ENCODE peak calls at places on chromosomes 12 and 14, in seven cellular contexts. One of them, this sample, is unnamed.

GRCh38 chr14:87990687-87991086 is 2.3 kb downstream of the GALC start:
- DNase-seq in sigmoid colon: no peak
- DNase-seq in omental fat pad: no peak
- DNase-seq in CD4-positive, alpha-beta T cell: no peak
- DNase-seq in GM12865: no peak
- DNase-seq in GM13976: no peak
- DNase-seq in MCF 10A: no peak
- DNase-seq in this sample: no peak

GRCh38 chr12:43099691-43100163 is 452.3 kb downstream of the ADAMTS20 start:
- DNase-seq in GM12865: no peak
- DNase-seq in sigmoid colon: no peak
- DNase-seq in omental fat pad: no peak
- DNase-seq in CD4-positive, alpha-beta T cell: no peak
- DNase-seq in GM13976: no peak
- DNase-seq in MCF 10A: no peak
- DNase-seq in this sample: no peak

GRCh38 chr12:22287776-22288621 is 46.5 kb downstream of the ST8SIA1 start:
- DNase-seq in CD4-positive, alpha-beta T cell: no peak
- DNase-seq in GM13976: no peak
- DNase-seq in sigmoid colon: no peak
- DNase-seq in omental fat pad: no peak
- DNase-seq in MCF 10A: no peak
- DNase-seq in GM12865: no peak
- DNase-seq in this sample: no peak

GRCh38 chr12:111846016-111846415 is 4.0 kb downstream of the MAPKAPK5 start:
- DNase-seq in GM13976: no peak
- DNase-seq in MCF 10A: no peak
- DNase-seq in sigmoid colon: no peak
- DNase-seq in GM12865: no peak
- DNase-seq in CD4-positive, alpha-beta T cell: no peak
- DNase-seq in omental fat pad: no peak
- DNase-seq in this sample: no peak

GRCh38 chr12:132474237-132474741 is 15.7 kb upstream of the FBRSL1 start:
- DNase-seq in GM13976: no peak
- DNase-seq in GM12865: peak; percentile 62
- DNase-seq in MCF 10A: no peak
- DNase-seq in omental fat pad: no peak
- DNase-seq in sigmoid colon: no peak
- DNase-seq in CD4-positive, alpha-beta T cell: peak; percentile 36
- DNase-seq in this sample: no peak

GRCh38 chr12:89451876-89452275 is 72.7 kb downstream of the GALNT4 start:
- DNase-seq in GM13976: no peak
- DNase-seq in CD4-positive, alpha-beta T cell: no peak
- DNase-seq in sigmoid colon: peak; percentile 77
- DNase-seq in MCF 10A: peak; percentile 21
- DNase-seq in omental fat pad: no peak
- DNase-seq in GM12865: no peak
- DNase-seq in this sample: peak; percentile 30

GRCh38 chr14:87522575-87522974 is 470.4 kb downstream of the GALC start:
- DNase-seq in omental fat pad: no peak
- DNase-seq in CD4-positive, alpha-beta T cell: no peak
- DNase-seq in sigmoid colon: no peak
- DNase-seq in MCF 10A: peak; percentile 51
- DNase-seq in GM12865: no peak
- DNase-seq in GM13976: no peak
- DNase-seq in this sample: no peak

GRCh38 chr14:104066719-104067118 is 18.8 kb upstream of the ASPG start:
- DNase-seq in MCF 10A: no peak
- DNase-seq in GM12865: no peak
- DNase-seq in GM13976: no peak
- DNase-seq in omental fat pad: no peak
- DNase-seq in CD4-positive, alpha-beta T cell: no peak
- DNase-seq in sigmoid colon: no peak
- DNase-seq in this sample: no peak

GRCh38 chr14:57533214-57533613 is 39.6 kb upstream of the CCDC198 start:
- DNase-seq in GM13976: no peak
- DNase-seq in CD4-positive, alpha-beta T cell: no peak
- DNase-seq in omental fat pad: no peak
- DNase-seq in MCF 10A: peak; percentile 47
- DNase-seq in GM12865: peak; percentile 44
- DNase-seq in sigmoid colon: no peak
- DNase-seq in this sample: no peak

GRCh38 chr12:3456809-3457208 is 34.2 kb upstream of the PRMT8 start:
- DNase-seq in GM12865: peak; percentile 3
- DNase-seq in omental fat pad: no peak
- DNase-seq in GM13976: no peak
- DNase-seq in sigmoid colon: no peak
- DNase-seq in MCF 10A: no peak
- DNase-seq in CD4-positive, alpha-beta T cell: no peak
- DNase-seq in this sample: peak; percentile 25

GRCh38 chr14:103699901-103700752 is 15.1 kb downstream of the XRCC3 start:
- DNase-seq in sigmoid colon: no peak
- DNase-seq in omental fat pad: no peak
- DNase-seq in GM12865: no peak
- DNase-seq in CD4-positive, alpha-beta T cell: no peak
- DNase-seq in GM13976: no peak
- DNase-seq in MCF 10A: no peak
- DNase-seq in this sample: no peak

GRCh38 chr12:65532744-65533143 is 254.3 kb downstream of the MSRB3 start:
- DNase-seq in omental fat pad: no peak
- DNase-seq in MCF 10A: peak; percentile 86
- DNase-seq in sigmoid colon: no peak
- DNase-seq in GM12865: no peak
- DNase-seq in GM13976: no peak
- DNase-seq in CD4-positive, alpha-beta T cell: no peak
- DNase-seq in this sample: no peak

GRCh38 chr12:67456281-67456918 is 187.2 kb downstream of the CAND1 start:
- DNase-seq in MCF 10A: peak; percentile 85
- DNase-seq in CD4-positive, alpha-beta T cell: no peak
- DNase-seq in GM13976: no peak
- DNase-seq in GM12865: peak; percentile 38
- DNase-seq in sigmoid colon: no peak
- DNase-seq in omental fat pad: no peak
- DNase-seq in this sample: no peak

GRCh38 chr12:112858776-112859175 is 48.0 kb upstream of the OAS1 start:
- DNase-seq in GM13976: no peak
- DNase-seq in MCF 10A: no peak
- DNase-seq in CD4-positive, alpha-beta T cell: no peak
- DNase-seq in GM12865: no peak
- DNase-seq in sigmoid colon: no peak
- DNase-seq in omental fat pad: no peak
- DNase-seq in this sample: no peak

GRCh38 chr14:90658541-90658967 is 157.7 kb downstream of the TTC7B start:
- DNase-seq in sigmoid colon: no peak
- DNase-seq in omental fat pad: no peak
- DNase-seq in MCF 10A: no peak
- DNase-seq in GM13976: peak; percentile 35
- DNase-seq in GM12865: peak; percentile 16
- DNase-seq in CD4-positive, alpha-beta T cell: no peak
- DNase-seq in this sample: no peak

GRCh38 chr12:15629761-15630160 is 159.4 kb downstream of the EPS8 start:
- DNase-seq in sigmoid colon: no peak
- DNase-seq in MCF 10A: peak; percentile 40
- DNase-seq in GM13976: no peak
- DNase-seq in GM12865: no peak
- DNase-seq in CD4-positive, alpha-beta T cell: no peak
- DNase-seq in omental fat pad: no peak
- DNase-seq in this sample: no peak

GRCh38 chr14:94278732-94279131 is 14.3 kb downstream of the SERPINA10 start:
- DNase-seq in omental fat pad: no peak
- DNase-seq in sigmoid colon: no peak
- DNase-seq in MCF 10A: no peak
- DNase-seq in CD4-positive, alpha-beta T cell: no peak
- DNase-seq in GM13976: no peak
- DNase-seq in GM12865: no peak
- DNase-seq in this sample: no peak

GRCh38 chr14:95264271-95264973 is 55.3 kb downstream of the CLMN start:
- DNase-seq in omental fat pad: no peak
- DNase-seq in CD4-positive, alpha-beta T cell: no peak
- DNase-seq in GM12865: no peak
- DNase-seq in MCF 10A: no peak
- DNase-seq in GM13976: no peak
- DNase-seq in sigmoid colon: no peak
- DNase-seq in this sample: no peak

GRCh38 chr12:8038659-8039114 is 6.2 kb downstream of the FOXJ2 start:
- DNase-seq in omental fat pad: no peak
- DNase-seq in GM13976: no peak
- DNase-seq in GM12865: no peak
- DNase-seq in CD4-positive, alpha-beta T cell: no peak
- DNase-seq in sigmoid colon: peak; percentile 87
- DNase-seq in MCF 10A: peak; percentile 79
- DNase-seq in this sample: no peak

GRCh38 chr14:102078840-102079699 is 7.8 kb downstream of the HSP90AA1 start:
- DNase-seq in GM12865: no peak
- DNase-seq in omental fat pad: no peak
- DNase-seq in sigmoid colon: no peak
- DNase-seq in GM13976: no peak
- DNase-seq in CD4-positive, alpha-beta T cell: no peak
- DNase-seq in MCF 10A: no peak
- DNase-seq in this sample: no peak

GRCh38 chr14:70871863-70872677 is 35.2 kb upstream of the PCNX1 start:
- DNase-seq in omental fat pad: no peak
- DNase-seq in CD4-positive, alpha-beta T cell: no peak
- DNase-seq in MCF 10A: no peak
- DNase-seq in GM13976: peak; percentile 68
- DNase-seq in GM12865: peak; percentile 77
- DNase-seq in sigmoid colon: no peak
- DNase-seq in this sample: no peak

GRCh38 chr14:101357559-101358319 is 203.6 kb upstream of the DIO3 start:
- DNase-seq in omental fat pad: no peak
- DNase-seq in sigmoid colon: peak; percentile 48
- DNase-seq in GM12865: no peak
- DNase-seq in MCF 10A: no peak
- DNase-seq in CD4-positive, alpha-beta T cell: no peak
- DNase-seq in GM13976: no peak
- DNase-seq in this sample: no peak

DNA sequence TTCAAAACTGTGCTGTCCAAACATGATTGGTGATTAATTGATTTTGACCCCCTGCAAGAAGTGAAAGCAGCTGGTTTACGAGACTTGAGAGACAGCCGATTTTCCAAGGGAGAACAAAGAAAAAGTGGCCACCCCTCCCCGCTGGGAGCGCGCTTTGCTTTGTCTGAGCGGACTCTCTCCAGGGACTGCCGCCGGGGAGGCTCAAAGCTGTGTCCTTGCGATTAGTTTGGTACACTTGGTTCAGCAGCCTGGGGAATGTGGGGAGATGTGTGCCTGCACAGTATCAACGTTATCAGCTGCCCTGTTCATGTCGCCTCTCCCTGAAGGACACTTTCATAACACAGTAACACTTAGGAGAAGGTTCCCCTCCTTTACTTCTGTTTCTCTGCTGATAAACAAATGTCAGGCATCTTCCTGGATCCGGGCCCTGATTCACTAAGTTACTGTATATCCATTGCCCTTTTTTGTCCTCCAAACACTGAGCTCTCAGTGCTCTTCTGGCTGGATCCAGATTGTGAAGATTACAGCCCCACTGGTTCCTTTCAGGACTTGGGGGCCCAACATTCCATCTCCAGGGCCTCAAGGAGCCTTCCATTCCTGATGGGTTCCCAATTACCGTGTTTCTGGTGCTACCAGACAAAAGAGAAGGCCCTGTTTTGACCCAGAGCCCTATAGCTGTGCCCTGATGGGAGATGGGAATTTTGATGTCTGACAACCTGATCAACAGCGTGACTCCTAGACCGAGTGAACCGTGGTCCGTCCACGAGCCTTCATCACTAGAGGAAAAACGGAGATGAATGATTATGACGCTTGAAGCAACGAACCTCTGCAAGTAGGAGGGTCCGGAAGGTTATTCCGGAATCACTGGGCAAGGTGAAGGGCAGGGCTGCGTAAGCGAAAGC is 31.7 kb upstream of the TUBA1C start:
- DNase-seq in sigmoid colon: peak; percentile 80
- DNase-seq in omental fat pad: no peak
- DNase-seq in GM12865: no peak
- DNase-seq in MCF 10A: no peak
- DNase-seq in CD4-positive, alpha-beta T cell: no peak
- DNase-seq in GM13976: no peak
- DNase-seq in this sample: peak; percentile 64
- TF ChIP-seq CTCF in sigmoid colon: no peak
- TF ChIP-seq CTCF in omental fat pad: no peak
- TF ChIP-seq CTCF in GM12865: no peak
- TF ChIP-seq CTCF in MCF 10A: no peak
- TF ChIP-seq CTCF in CD4-positive, alpha-beta T cell: no peak
- TF ChIP-seq CTCF in GM13976: no peak
- TF ChIP-seq CTCF in this sample: no peak

GRCh38 chr12:13957576-13957975 is 23.8 kb downstream of the GRIN2B start:
- DNase-seq in CD4-positive, alpha-beta T cell: no peak
- DNase-seq in sigmoid colon: no peak
- DNase-seq in omental fat pad: no peak
- DNase-seq in MCF 10A: no peak
- DNase-seq in GM13976: no peak
- DNase-seq in GM12865: no peak
- DNase-seq in this sample: no peak

GRCh38 chr12:13964666-13965065 is 16.7 kb downstream of the GRIN2B start:
- DNase-seq in MCF 10A: no peak
- DNase-seq in GM13976: no peak
- DNase-seq in CD4-positive, alpha-beta T cell: no peak
- DNase-seq in omental fat pad: no peak
- DNase-seq in sigmoid colon: no peak
- DNase-seq in GM12865: no peak
- DNase-seq in this sample: no peak

GRCh38 chr12:13959131-13959734 is 22.2 kb downstream of the GRIN2B start:
- DNase-seq in GM12865: no peak
- DNase-seq in GM13976: no peak
- DNase-seq in MCF 10A: no peak
- DNase-seq in CD4-positive, alpha-beta T cell: no peak
- DNase-seq in omental fat pad: no peak
- DNase-seq in sigmoid colon: no peak
- DNase-seq in this sample: no peak

GRCh38 chr12:13961983-13962382 is 19.4 kb downstream of the GRIN2B start:
- DNase-seq in GM12865: no peak
- DNase-seq in CD4-positive, alpha-beta T cell: no peak
- DNase-seq in MCF 10A: no peak
- DNase-seq in GM13976: no peak
- DNase-seq in sigmoid colon: no peak
- DNase-seq in omental fat pad: no peak
- DNase-seq in this sample: no peak

GRCh38 chr12:13962699-13963098 is 18.7 kb downstream of the GRIN2B start:
- DNase-seq in MCF 10A: peak; percentile 13
- DNase-seq in omental fat pad: no peak
- DNase-seq in sigmoid colon: no peak
- DNase-seq in CD4-positive, alpha-beta T cell: no peak
- DNase-seq in GM13976: no peak
- DNase-seq in GM12865: peak; percentile 24
- DNase-seq in this sample: no peak
- TF ChIP-seq CTCF in MCF 10A: no peak
- TF ChIP-seq CTCF in omental fat pad: no peak
- TF ChIP-seq CTCF in sigmoid colon: no peak
- TF ChIP-seq CTCF in CD4-positive, alpha-beta T cell: no peak
- TF ChIP-seq CTCF in GM13976: peak; percentile 22
- TF ChIP-seq CTCF in GM12865: peak; percentile 48
- TF ChIP-seq CTCF in this sample: peak; percentile 56

GRCh38 chr12:120738252-120739030 is 12.8 kb downstream of the ACADS start:
- DNase-seq in MCF 10A: no peak
- DNase-seq in GM12865: no peak
- DNase-seq in GM13976: peak; percentile 17
- DNase-seq in sigmoid colon: no peak
- DNase-seq in CD4-positive, alpha-beta T cell: no peak
- DNase-seq in omental fat pad: no peak
- DNase-seq in this sample: no peak
- TF ChIP-seq CTCF in MCF 10A: no peak
- TF ChIP-seq CTCF in GM12865: no peak
- TF ChIP-seq CTCF in GM13976: no peak
- TF ChIP-seq CTCF in sigmoid colon: no peak
- TF ChIP-seq CTCF in CD4-positive, alpha-beta T cell: no peak
- TF ChIP-seq CTCF in omental fat pad: no peak
- TF ChIP-seq CTCF in this sample: no peak

GRCh38 chr14:43647302-43647701 is 859.8 kb downstream of the FSCB start:
- DNase-seq in GM12865: no peak
- DNase-seq in sigmoid colon: no peak
- DNase-seq in GM13976: no peak
- DNase-seq in CD4-positive, alpha-beta T cell: no peak
- DNase-seq in MCF 10A: peak; percentile 3
- DNase-seq in omental fat pad: no peak
- DNase-seq in this sample: no peak
- TF ChIP-seq CTCF in GM12865: no peak
- TF ChIP-seq CTCF in sigmoid colon: no peak
- TF ChIP-seq CTCF in GM13976: no peak
- TF ChIP-seq CTCF in CD4-positive, alpha-beta T cell: no peak
- TF ChIP-seq CTCF in MCF 10A: no peak
- TF ChIP-seq CTCF in omental fat pad: no peak
- TF ChIP-seq CTCF in this sample: no peak

This sample was measured in neural crest cell.